ENCODE peak calls at places on chromosome 7, in ten cellular contexts. F, R, W, G, S, U, E, P, K and I are unnamed samples.
A peak's percentile ranks its signal among the peaks of the same experiment; 100 is the strongest.

GRCh38 chr7:157700237-157701005 is 363.6 kb downstream of the DNAJB6 start:
- DNase-seq in F (no peak), R (no peak), W (no peak), G (no peak), S (peak; percentile 48), U (no peak), E (peak; percentile 8), P (peak; percentile 24), K (no peak), I (no peak)

GRCh38 chr7:55019329-55019690 is 493 bp downstream of the EGFR start:
- DNase-seq in F (peak; percentile 69), R (peak; percentile 43), W (no peak), G (no peak), S (peak; percentile 88), U (peak; percentile 60), E (peak; percentile 64), P (peak; percentile 31), K (no peak), I (peak; percentile 43)

GRCh38 chr7:47461161-47461560 is 120.8 kb downstream of the TNS3 start:
- DNase-seq in F (peak; percentile 43), R (no peak), W (peak; percentile 80), G (no peak), S (peak; percentile 70), U (no peak), E (peak; percentile 65), P (no peak), K (no peak), I (no peak)

GRCh38 chr7:18574676-18575075 is 79.1 kb downstream of the HDAC9 start:
- DNase-seq in F (no peak), R (no peak), W (no peak), G (no peak), S (no peak), U (no peak), E (no peak), P (no peak), K (no peak), I (no peak)

GRCh38 chr7:39540320-39540719 is 25.9 kb upstream of the YAE1 start:
- DNase-seq in F (no peak), R (no peak), W (no peak), G (peak; percentile 83), S (no peak), U (no peak), E (no peak), P (no peak), K (no peak), I (no peak)

GRCh38 chr7:128909605-128910568 is 622 bp downstream of the KCP start:
- DNase-seq in F (no peak), R (no peak), W (peak; percentile 23), G (no peak), S (peak; percentile 62), U (peak; percentile 22), E (no peak), P (no peak), K (no peak), I (peak; percentile 87)

GRCh38 chr7:157845203-157845810 is 508.5 kb downstream of the DNAJB6 start:
- DNase-seq in F (no peak), R (no peak), W (no peak), G (no peak), S (no peak), U (no peak), E (no peak), P (no peak), K (no peak), I (no peak)

GRCh38 chr7:136585954-136586670 is 282.3 kb upstream of the CHRM2 start:
- DNase-seq in F (no peak), R (no peak), W (no peak), G (no peak), S (no peak), U (no peak), E (no peak), P (no peak), K (no peak), I (no peak)

GRCh38 chr7:6015917-6016652 is 7.0 kb downstream of the AIMP2 start:
- DNase-seq in F (peak; percentile 84), R (no peak), W (peak; percentile 95), G (no peak), S (peak; percentile 75), U (peak; percentile 56), E (peak; percentile 86), P (no peak), K (no peak), I (peak; percentile 26)

GRCh38 chr7:130840599-130840998 is 106.6 kb upstream of the KLF14 start:
- DNase-seq in F (no peak), R (no peak), W (no peak), G (no peak), S (no peak), U (no peak), E (no peak), P (no peak), K (no peak), I (no peak)

GRCh38 chr7:75776295-75776971 is 4.4 kb upstream of the CCL26 start:
- DNase-seq in F (no peak), R (no peak), W (peak; percentile 89), G (no peak), S (no peak), U (no peak), E (no peak), P (no peak), K (no peak), I (no peak)

GRCh38 chr7:44213872-44214595 is 13.3 kb downstream of the YKT6 start:
- DNase-seq in F (no peak), R (peak; percentile 67), W (peak; percentile 41), G (peak; percentile 56), S (peak; percentile 54), U (no peak), E (no peak), P (peak; percentile 50), K (no peak), I (peak; percentile 92)

GRCh38 chr7:73966941-73967831 is 60.8 kb upstream of the ELN start:
- DNase-seq in F (no peak), R (no peak), W (no peak), G (no peak), S (no peak), U (no peak), E (no peak), P (no peak), K (no peak), I (peak; percentile 13)

DNA sequence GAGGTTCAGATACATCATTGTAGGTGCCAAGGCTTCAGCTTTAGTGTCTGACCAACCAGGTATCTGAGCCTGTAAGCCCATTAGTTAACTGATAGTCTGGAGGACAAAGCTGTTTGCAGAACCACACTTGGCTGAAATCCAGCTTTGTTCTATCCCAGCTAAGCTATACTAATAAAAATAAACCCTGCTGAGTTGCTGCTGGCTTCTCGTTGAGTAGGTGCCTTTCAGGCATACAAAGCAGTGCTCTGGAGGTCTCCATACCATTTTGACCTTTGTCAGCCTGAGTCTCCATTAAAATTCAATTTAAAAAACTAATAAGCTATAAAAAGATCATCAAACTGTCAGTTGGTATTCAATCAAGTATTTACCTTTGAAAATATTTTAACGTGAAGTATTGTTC is 22.0 kb downstream of the CDCA7L start:
- DNase-seq in F (no peak), R (no peak), W (peak; percentile 32), G (no peak), S (no peak), U (no peak), E (no peak), P (peak; percentile 20), K (no peak), I (peak; percentile 67)
- H3K27ac ChIP-seq in F (no peak overlapping the region), R (no peak overlapping the region), W (no peak overlapping the region), G (no peak overlapping the region), S (no peak overlapping the region), U (no peak overlapping the region), E (no peak overlapping the region), P (no peak overlapping the region), K (no peak overlapping the region), I (no peak overlapping the region)

DNA sequence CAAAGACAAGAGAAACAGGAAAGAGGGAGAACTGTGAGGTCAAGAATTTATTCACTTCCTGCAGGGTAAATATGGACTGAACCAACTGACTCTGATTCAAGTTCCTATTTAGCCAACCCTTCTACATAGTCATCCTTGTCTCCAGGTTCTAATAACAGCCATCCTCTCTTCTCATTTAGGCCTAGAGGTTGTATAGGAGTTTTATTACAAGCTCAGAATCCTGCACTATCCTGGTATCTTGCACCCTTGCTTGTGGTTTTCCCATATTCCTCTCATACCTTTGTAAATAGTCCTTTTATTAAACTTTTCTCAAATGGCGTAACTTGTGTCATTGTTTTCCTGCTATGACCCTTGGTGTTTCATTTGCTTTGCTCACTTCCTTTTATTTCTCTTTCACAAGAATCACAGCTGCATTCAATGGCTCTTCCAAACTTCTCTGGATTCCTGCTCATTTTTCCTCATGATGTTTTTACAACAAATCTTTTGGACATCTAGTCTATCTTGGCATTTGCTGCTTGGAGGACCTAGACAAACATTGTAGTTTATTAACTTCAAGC is 12.4 kb upstream of the OR2A5 start:
- DNase-seq in F (no peak), R (no peak), W (no peak), G (no peak), S (no peak), U (no peak), E (no peak), P (no peak), K (no peak), I (no peak)
- H3K27ac ChIP-seq in F (no peak overlapping the region), R (no peak overlapping the region), W (no peak overlapping the region), G (no peak overlapping the region), S (no peak overlapping the region), U (no peak overlapping the region), E (no peak overlapping the region), P (no peak overlapping the region), K (no peak overlapping the region), I (no peak overlapping the region)

GRCh38 chr7:128311-129080 is 63.9 kb upstream of the FAM20C start:
- DNase-seq in F (no peak), R (no peak), W (no peak), G (no peak), S (no peak), U (no peak), E (no peak), P (no peak), K (no peak), I (no peak)
- H3K27ac ChIP-seq in F (no peak overlapping the region), R (no peak overlapping the region), W (no peak overlapping the region), G (no peak overlapping the region), S (peak overlapping the region; percentile 85), U (no peak overlapping the region), E (peak overlapping the region; percentile 84), P (no peak overlapping the region), K (no peak overlapping the region), I (no peak overlapping the region)

GRCh38 chr7:42227931-42228591 is 8.9 kb downstream of the GLI3 start:
- DNase-seq in F (no peak), R (no peak), W (peak; percentile 46), G (no peak), S (no peak), U (no peak), E (peak; percentile 20), P (no peak), K (no peak), I (peak; percentile 51)

GRCh38 chr7:42224391-42225003 is 12.5 kb downstream of the GLI3 start:
- DNase-seq in F (no peak), R (no peak), W (no peak), G (no peak), S (no peak), U (no peak), E (no peak), P (no peak), K (no peak), I (peak; percentile 34)

GRCh38 chr7:42231043-42231442 is 6.0 kb downstream of the GLI3 start:
- DNase-seq in F (no peak), R (no peak), W (no peak), G (no peak), S (no peak), U (no peak), E (no peak), P (no peak), K (no peak), I (no peak)

GRCh38 chr7:42226354-42226941 is 10.6 kb downstream of the GLI3 start:
- DNase-seq in F (no peak), R (no peak), W (no peak), G (no peak), S (no peak), U (no peak), E (no peak), P (no peak), K (no peak), I (peak; percentile 40)

GRCh38 chr7:42227523-42227922 is 9.5 kb downstream of the GLI3 start:
- DNase-seq in F (no peak), R (no peak), W (no peak), G (no peak), S (no peak), U (no peak), E (no peak), P (no peak), K (no peak), I (peak; percentile 70)
- H3K27ac ChIP-seq in F (no peak overlapping the region), R (no peak overlapping the region), W (no peak overlapping the region), G (no peak overlapping the region), S (no peak overlapping the region), U (no peak overlapping the region), E (no peak overlapping the region), P (peak overlapping the region; percentile 90), K (no peak overlapping the region), I (no peak overlapping the region)